ENCODE peak calls at places on chromosomes 7 and 10, in ten cellular contexts. O, G, U, J, M, V, A, T, L and R are unnamed samples.

GRCh38 chr7:16542401-16542800 is 15.8 kb downstream of the LRRC72 start:
- DNase-seq in V (no peak), J (no peak), M (no peak), G (no peak), T (no peak), O (no peak), L (no peak), A (no peak), U (no peak), R (no peak)

GRCh38 chr10:29895436-29895835 is 163.9 kb downstream of the JCAD start:
- DNase-seq in M (no peak), U (peak), T (peak), A (peak), V (peak), G (peak), O (peak), L (peak), J (no peak), R (peak)

GRCh38 chr7:25600521-25600920 is 372.2 kb upstream of the NPVF start:
- DNase-seq in T (no peak), V (no peak), U (no peak), M (no peak), J (no peak), A (no peak), G (no peak), O (no peak), L (no peak), R (no peak)

GRCh38 chr10:78798976-78799730 is 269.6 kb upstream of the ZMIZ1 start:
- DNase-seq in O (no peak), U (no peak), T (no peak), V (no peak), L (no peak), G (no peak), M (no peak), J (no peak), A (no peak), R (no peak)

GRCh38 chr10:102645388-102645740 is 1.1 kb downstream of the TRIM8 start:
- DNase-seq in L (peak), J (peak), T (no peak), O (no peak), G (peak), M (peak), A (peak), V (peak), U (no peak), R (peak)

GRCh38 chr7:30162622-30163124 is 27.9 kb downstream of the MTURN start:
- DNase-seq in A (no peak), G (no peak), T (no peak), L (no peak), U (no peak), V (no peak), O (no peak), M (no peak), J (no peak), R (no peak)

GRCh38 chr10:81570349-81570748 is 304.6 kb upstream of the NRG3 start:
- DNase-seq in V (no peak), L (no peak), T (no peak), U (no peak), J (no peak), A (no peak), M (no peak), G (no peak), O (peak), R (no peak)

GRCh38 chr7:66696774-66697191 is 43.8 kb upstream of the RABGEF1 start:
- DNase-seq in V (no peak), J (no peak), O (no peak), G (peak), U (no peak), A (no peak), M (no peak), L (no peak), T (peak), R (no peak)

GRCh38 chr7:19491821-19492452 is 216.9 kb downstream of the POLR1F start:
- DNase-seq in G (no peak), V (no peak), J (no peak), L (no peak), O (no peak), T (peak), U (peak), M (peak), A (no peak), R (no peak)

GRCh38 chr7:43693687-43694398 is 35.5 kb downstream of the COA1 start:
- DNase-seq in G (no peak), V (no peak), U (peak), L (no peak), O (no peak), T (peak), J (no peak), A (no peak), M (no peak), R (no peak)
- H3K4me3 ChIP-seq in G (no peak), V (no peak), U (no peak), L (no peak), O (no peak), T (no peak), J (no peak), A (no peak), M (no peak), R (no peak)

DNA sequence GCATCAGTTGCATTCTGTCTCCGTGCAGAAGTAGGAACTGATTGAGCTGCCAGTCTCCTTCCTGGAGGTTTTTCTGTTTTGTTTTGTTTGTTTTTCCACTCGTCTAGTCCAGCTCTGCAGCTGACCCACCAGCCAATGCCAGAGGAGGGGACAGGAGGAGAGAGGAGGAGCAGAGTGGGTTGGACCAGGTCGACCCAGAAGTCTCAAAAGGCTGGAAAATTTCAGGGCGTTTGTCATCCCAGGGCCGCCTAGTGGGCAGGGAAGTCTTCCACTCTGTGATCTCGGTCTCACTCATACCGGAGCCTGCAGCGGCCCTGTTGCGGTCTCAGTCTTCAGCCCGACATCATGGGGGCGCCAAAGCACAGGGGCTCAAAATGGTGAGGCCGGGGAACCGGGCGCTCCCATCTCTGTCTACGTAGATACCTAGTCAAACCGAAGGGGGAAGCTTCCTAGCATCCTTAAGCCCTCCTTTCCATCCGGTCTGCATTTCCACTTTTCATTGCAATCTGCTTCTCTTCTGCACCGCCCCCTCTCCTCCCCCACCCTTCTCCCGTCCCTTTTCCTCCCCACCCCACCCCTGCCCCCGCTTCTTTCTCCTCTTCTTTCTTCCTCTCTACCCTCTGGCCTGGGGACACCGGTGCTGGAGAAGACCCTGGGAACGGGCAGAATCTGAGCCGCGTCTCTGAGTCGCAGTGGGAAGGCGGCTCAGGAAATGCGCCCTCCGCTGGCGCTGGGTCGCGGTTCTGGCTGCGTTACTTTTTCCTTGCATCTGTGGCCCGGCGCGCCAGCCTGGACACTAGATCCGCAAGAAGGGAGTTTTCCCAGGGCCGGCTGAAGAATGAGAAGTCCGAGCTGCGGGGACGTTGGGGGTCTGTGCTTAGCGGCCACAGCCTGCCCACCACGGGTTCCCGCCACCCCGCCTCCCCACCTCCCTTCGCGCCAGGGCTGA is 16.2 kb upstream of the PAX2 start:
- DNase-seq in O (no peak), U (no peak), L (peak), G (no peak), M (peak), T (no peak), A (no peak), V (no peak), J (no peak), R (no peak)
- TF ChIP-seq CTCF in O (no peak), U (peak), L (peak), G (peak), M (peak), T (peak), A (no peak), V (no peak), J (no peak), R (no peak)

DNA sequence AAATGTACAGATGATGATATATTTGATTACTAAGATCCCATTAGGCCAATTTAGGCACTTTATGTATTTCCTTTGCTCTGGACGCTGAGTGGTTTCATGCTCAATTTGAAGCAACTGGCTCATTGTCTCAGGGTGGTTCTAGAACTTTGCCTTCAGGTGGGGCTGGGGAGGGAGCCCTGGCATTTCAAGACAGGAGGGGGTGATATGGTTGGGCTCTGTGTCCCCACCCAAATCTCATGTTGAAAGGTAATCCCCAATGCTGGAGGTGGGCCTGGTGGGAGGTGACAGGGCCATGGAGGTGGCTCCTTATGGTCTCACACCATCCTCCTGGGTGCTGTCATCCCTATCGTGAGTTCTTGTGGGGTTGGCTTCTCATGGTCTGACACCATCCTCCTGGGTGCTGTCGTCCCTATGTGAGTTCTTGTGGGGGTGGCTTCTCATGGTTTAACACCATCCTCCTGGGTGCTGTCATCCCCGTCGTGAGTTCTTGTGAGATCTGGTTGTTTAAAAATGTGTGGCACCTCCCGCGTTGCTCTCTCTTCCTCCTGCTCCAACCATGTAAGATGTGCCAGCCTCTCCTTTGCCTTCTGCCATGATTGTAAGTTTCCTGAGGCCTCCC is 151.5 kb upstream of the KLF6 start:
- DNase-seq in M (no peak), V (no peak), T (no peak), O (peak), U (no peak), G (no peak), A (no peak), L (no peak), J (no peak), R (no peak)
- H3K4me3 ChIP-seq in M (no peak), V (no peak), T (no peak), O (no peak), U (no peak), G (no peak), A (no peak), L (no peak), J (no peak), R (no peak)

GRCh38 chr7:129644634-129645230 is 33.2 kb downstream of the NRF1 start:
- DNase-seq in J (no peak), O (no peak), G (no peak), L (no peak), V (no peak), A (no peak), U (no peak), M (peak), T (no peak), R (no peak)
- TF ChIP-seq CTCF in J (peak), O (no peak), G (peak), L (peak), V (peak), A (peak), U (peak), M (peak), T (peak), R (peak)

GRCh38 chr7:131940621-131941020 is 384.2 kb upstream of the PODXL start:
- DNase-seq in O (peak), T (no peak), L (no peak), U (no peak), J (no peak), M (no peak), V (no peak), A (no peak), G (no peak), R (no peak)
- H3K4me3 ChIP-seq in O (no peak), T (no peak), L (no peak), U (no peak), J (no peak), M (no peak), V (no peak), A (no peak), G (no peak), R (no peak)